ENCODE peak calls at places on chromosomes 7 and 10, in ten cellular contexts. One of them, this sample, is unnamed.
A peak's percentile ranks its signal among the peaks of the same experiment; 100 is the strongest.

GRCh38 chr7:41027428-41028115 is 675.3 kb downstream of the INHBA start:
- DNase-seq in CD4-positive, alpha-beta T cell: no peak
- DNase-seq in WTC11: no peak
- DNase-seq in ovary: no peak
- DNase-seq in bronchial epithelial cell: peak; percentile 84
- DNase-seq in psoas muscle: no peak
- DNase-seq in chondrocyte: no peak
- DNase-seq in hepatocyte: no peak
- DNase-seq in tibial nerve: no peak
- DNase-seq in Peyer's patch: no peak
- DNase-seq in this sample: no peak

GRCh38 chr7:157002819-157003421 is 7.5 kb downstream of the MNX1 start:
- DNase-seq in CD4-positive, alpha-beta T cell: no peak
- DNase-seq in WTC11: peak; percentile 64
- DNase-seq in ovary: no peak
- DNase-seq in bronchial epithelial cell: no peak
- DNase-seq in psoas muscle: no peak
- DNase-seq in chondrocyte: no peak
- DNase-seq in hepatocyte: no peak
- DNase-seq in tibial nerve: no peak
- DNase-seq in Peyer's patch: no peak
- DNase-seq in this sample: no peak

GRCh38 chr7:3916146-3916545 is 615.1 kb downstream of the SDK1 start:
- DNase-seq in CD4-positive, alpha-beta T cell: no peak
- DNase-seq in WTC11: no peak
- DNase-seq in ovary: no peak
- DNase-seq in bronchial epithelial cell: peak; percentile 91
- DNase-seq in psoas muscle: no peak
- DNase-seq in chondrocyte: no peak
- DNase-seq in hepatocyte: no peak
- DNase-seq in tibial nerve: no peak
- DNase-seq in Peyer's patch: no peak
- DNase-seq in this sample: no peak

GRCh38 chr7:35695628-35695888 is 623 bp upstream of the HERPUD2 start:
- DNase-seq in CD4-positive, alpha-beta T cell: no peak
- DNase-seq in WTC11: no peak
- DNase-seq in ovary: no peak
- DNase-seq in bronchial epithelial cell: peak; percentile 39
- DNase-seq in psoas muscle: no peak
- DNase-seq in chondrocyte: no peak
- DNase-seq in hepatocyte: no peak
- DNase-seq in tibial nerve: no peak
- DNase-seq in Peyer's patch: no peak
- DNase-seq in this sample: peak; percentile 27

GRCh38 chr7:43648725-43649406 is 66.0 kb downstream of the STK17A start:
- DNase-seq in CD4-positive, alpha-beta T cell: peak; percentile 53
- DNase-seq in WTC11: no peak
- DNase-seq in ovary: no peak
- DNase-seq in bronchial epithelial cell: peak; percentile 62
- DNase-seq in psoas muscle: no peak
- DNase-seq in chondrocyte: no peak
- DNase-seq in hepatocyte: no peak
- DNase-seq in tibial nerve: no peak
- DNase-seq in Peyer's patch: peak; percentile 87
- DNase-seq in this sample: peak; percentile 56

GRCh38 chr10:17227367-17228080 is 517 bp upstream of the VIM start:
- DNase-seq in CD4-positive, alpha-beta T cell: no peak
- DNase-seq in WTC11: no peak
- DNase-seq in ovary: no peak
- DNase-seq in bronchial epithelial cell: no peak
- DNase-seq in psoas muscle: no peak
- DNase-seq in chondrocyte: no peak
- DNase-seq in hepatocyte: no peak
- DNase-seq in tibial nerve: no peak
- DNase-seq in Peyer's patch: no peak
- DNase-seq in this sample: no peak

GRCh38 chr10:133357293-133358151 is at the start of gene FUOM:
- DNase-seq in CD4-positive, alpha-beta T cell: peak; percentile 60
- DNase-seq in WTC11: peak; percentile 82
- DNase-seq in ovary: peak; percentile 71
- DNase-seq in bronchial epithelial cell: no peak
- DNase-seq in psoas muscle: peak; percentile 82
- DNase-seq in chondrocyte: peak; percentile 93
- DNase-seq in hepatocyte: peak; percentile 75
- DNase-seq in tibial nerve: no peak
- DNase-seq in Peyer's patch: peak; percentile 71
- DNase-seq in this sample: peak; percentile 61

GRCh38 chr7:83469076-83469475 is 179.9 kb downstream of the SEMA3E start:
- DNase-seq in CD4-positive, alpha-beta T cell: no peak
- DNase-seq in WTC11: no peak
- DNase-seq in ovary: no peak
- DNase-seq in bronchial epithelial cell: peak; percentile 73
- DNase-seq in psoas muscle: no peak
- DNase-seq in chondrocyte: no peak
- DNase-seq in hepatocyte: no peak
- DNase-seq in tibial nerve: no peak
- DNase-seq in Peyer's patch: no peak
- DNase-seq in this sample: no peak

GRCh38 chr7:40315277-40315676 is 180.5 kb downstream of the SUGCT start:
- DNase-seq in CD4-positive, alpha-beta T cell: no peak
- DNase-seq in WTC11: no peak
- DNase-seq in ovary: no peak
- DNase-seq in bronchial epithelial cell: no peak
- DNase-seq in psoas muscle: no peak
- DNase-seq in chondrocyte: no peak
- DNase-seq in hepatocyte: no peak
- DNase-seq in tibial nerve: no peak
- DNase-seq in Peyer's patch: no peak
- DNase-seq in this sample: no peak

GRCh38 chr7:152383341-152384234 is 52.2 kb downstream of the KMT2C start:
- DNase-seq in CD4-positive, alpha-beta T cell: no peak
- DNase-seq in WTC11: no peak
- DNase-seq in ovary: no peak
- DNase-seq in bronchial epithelial cell: peak; percentile 50
- DNase-seq in psoas muscle: no peak
- DNase-seq in chondrocyte: no peak
- DNase-seq in hepatocyte: no peak
- DNase-seq in tibial nerve: no peak
- DNase-seq in Peyer's patch: no peak
- DNase-seq in this sample: no peak

GRCh38 chr10:69088471-69088769 is 517 bp downstream of the SRGN start:
- DNase-seq in CD4-positive, alpha-beta T cell: no peak
- DNase-seq in WTC11: no peak
- DNase-seq in ovary: no peak
- DNase-seq in bronchial epithelial cell: no peak
- DNase-seq in psoas muscle: no peak
- DNase-seq in chondrocyte: no peak
- DNase-seq in hepatocyte: no peak
- DNase-seq in tibial nerve: no peak
- DNase-seq in Peyer's patch: no peak
- DNase-seq in this sample: no peak

GRCh38 chr7:9835204-9835603 is 1138.5 kb upstream of the PHF14 start:
- DNase-seq in CD4-positive, alpha-beta T cell: no peak
- DNase-seq in WTC11: no peak
- DNase-seq in ovary: no peak
- DNase-seq in bronchial epithelial cell: peak; percentile 18
- DNase-seq in psoas muscle: no peak
- DNase-seq in chondrocyte: no peak
- DNase-seq in hepatocyte: no peak
- DNase-seq in tibial nerve: no peak
- DNase-seq in Peyer's patch: no peak
- DNase-seq in this sample: no peak

GRCh38 chr7:129789652-129790051 is 163.1 kb downstream of the UBE2H start:
- DNase-seq in CD4-positive, alpha-beta T cell: no peak
- DNase-seq in WTC11: no peak
- DNase-seq in ovary: no peak
- DNase-seq in bronchial epithelial cell: no peak
- DNase-seq in psoas muscle: no peak
- DNase-seq in chondrocyte: no peak
- DNase-seq in hepatocyte: no peak
- DNase-seq in tibial nerve: no peak
- DNase-seq in Peyer's patch: no peak
- DNase-seq in this sample: no peak

GRCh38 chr7:1555813-1556540 is at the start of gene TMEM184A:
- DNase-seq in CD4-positive, alpha-beta T cell: peak; percentile 26
- DNase-seq in WTC11: peak; percentile 74
- DNase-seq in ovary: no peak
- DNase-seq in bronchial epithelial cell: peak; percentile 66
- DNase-seq in psoas muscle: peak; percentile 86
- DNase-seq in chondrocyte: no peak
- DNase-seq in hepatocyte: peak; percentile 89
- DNase-seq in tibial nerve: no peak
- DNase-seq in Peyer's patch: peak; percentile 54
- DNase-seq in this sample: no peak
- TF ChIP-seq CTCF in CD4-positive, alpha-beta T cell: peak; percentile 49
- TF ChIP-seq CTCF in WTC11: no peak
- TF ChIP-seq CTCF in ovary: no peak
- TF ChIP-seq CTCF in bronchial epithelial cell: peak; percentile 81
- TF ChIP-seq CTCF in psoas muscle: peak; percentile 40
- TF ChIP-seq CTCF in chondrocyte: peak; percentile 70
- TF ChIP-seq CTCF in hepatocyte: peak; percentile 58
- TF ChIP-seq CTCF in tibial nerve: no peak
- TF ChIP-seq CTCF in Peyer's patch: no peak
- TF ChIP-seq CTCF in this sample: no peak

DNA sequence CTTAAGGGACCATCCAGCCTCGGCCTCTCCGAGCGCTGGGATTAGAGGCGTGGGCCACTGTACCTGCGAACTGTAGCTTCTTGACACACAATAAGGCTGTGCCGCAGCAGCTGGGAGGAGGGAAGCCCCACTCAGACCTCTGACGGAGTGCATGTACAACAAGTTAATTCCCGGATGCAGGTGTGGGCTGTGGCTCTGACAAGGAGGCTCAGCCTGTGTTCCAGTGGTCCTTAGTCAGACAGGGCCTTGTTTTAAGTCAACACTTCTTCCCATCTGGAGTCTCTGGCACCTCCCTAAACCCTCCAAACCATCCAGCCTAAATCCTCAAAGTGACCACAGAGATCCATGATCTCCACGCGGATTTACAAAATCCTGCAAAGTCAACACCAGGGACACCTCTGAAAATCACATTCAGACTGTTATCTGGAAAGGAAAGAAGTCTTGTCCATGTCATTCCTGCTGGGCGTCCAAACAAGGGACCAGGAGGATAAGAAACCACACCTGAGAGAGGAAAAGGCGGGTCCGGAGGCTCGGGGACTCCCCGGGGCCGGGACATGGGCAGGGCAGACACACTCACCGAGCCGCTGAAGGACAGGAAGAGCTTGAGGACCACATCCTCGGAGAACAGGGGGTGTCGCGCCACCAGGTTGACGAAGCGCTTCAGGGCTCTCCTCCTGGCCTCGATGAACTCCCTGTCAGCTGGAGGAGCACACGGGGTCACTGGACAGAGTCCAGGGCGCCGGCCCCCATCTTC is 29.4 kb downstream of the NUDT1 start:
- DNase-seq in CD4-positive, alpha-beta T cell: no peak
- DNase-seq in WTC11: no peak
- DNase-seq in ovary: no peak
- DNase-seq in bronchial epithelial cell: no peak
- DNase-seq in psoas muscle: no peak
- DNase-seq in chondrocyte: no peak
- DNase-seq in hepatocyte: no peak
- DNase-seq in tibial nerve: no peak
- DNase-seq in Peyer's patch: no peak
- DNase-seq in this sample: no peak
- TF ChIP-seq CTCF in CD4-positive, alpha-beta T cell: no peak
- TF ChIP-seq CTCF in WTC11: no peak
- TF ChIP-seq CTCF in ovary: no peak
- TF ChIP-seq CTCF in bronchial epithelial cell: no peak
- TF ChIP-seq CTCF in psoas muscle: no peak
- TF ChIP-seq CTCF in chondrocyte: no peak
- TF ChIP-seq CTCF in hepatocyte: no peak
- TF ChIP-seq CTCF in tibial nerve: no peak
- TF ChIP-seq CTCF in Peyer's patch: no peak
- TF ChIP-seq CTCF in this sample: no peak

GRCh38 chr10:79127151-79127961 is 58.6 kb downstream of the ZMIZ1 start:
- DNase-seq in CD4-positive, alpha-beta T cell: no peak
- DNase-seq in WTC11: no peak
- DNase-seq in ovary: peak; percentile 81
- DNase-seq in bronchial epithelial cell: peak; percentile 72
- DNase-seq in psoas muscle: peak; percentile 81
- DNase-seq in chondrocyte: no peak
- DNase-seq in hepatocyte: peak; percentile 91
- DNase-seq in tibial nerve: peak; percentile 73
- DNase-seq in Peyer's patch: peak; percentile 29
- DNase-seq in this sample: no peak
- TF ChIP-seq CTCF in CD4-positive, alpha-beta T cell: no peak
- TF ChIP-seq CTCF in WTC11: no peak
- TF ChIP-seq CTCF in ovary: no peak
- TF ChIP-seq CTCF in bronchial epithelial cell: peak; percentile 13
- TF ChIP-seq CTCF in psoas muscle: no peak
- TF ChIP-seq CTCF in chondrocyte: no peak
- TF ChIP-seq CTCF in hepatocyte: no peak
- TF ChIP-seq CTCF in tibial nerve: no peak
- TF ChIP-seq CTCF in Peyer's patch: no peak
- TF ChIP-seq CTCF in this sample: no peak

DNA sequence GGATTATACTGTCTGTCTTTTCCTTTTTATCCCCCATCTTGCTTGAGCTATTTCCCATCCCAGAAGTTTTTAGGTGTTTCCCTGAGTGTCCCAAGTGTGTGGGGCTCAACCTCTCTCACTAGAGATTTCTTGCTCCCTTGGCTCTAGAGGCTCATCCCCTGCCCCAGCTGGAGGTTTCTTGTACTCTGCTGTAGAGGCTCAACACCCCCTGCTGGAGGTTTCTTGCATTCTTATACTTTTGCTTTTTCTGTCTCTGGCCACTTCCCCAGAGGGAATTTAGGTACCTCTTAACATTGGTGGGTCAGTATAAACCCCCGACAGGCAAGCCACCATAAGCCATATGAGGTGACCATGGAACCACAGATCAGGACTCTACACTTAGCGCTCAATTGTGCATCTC is 114.2 kb upstream of the FAM3C start:
- DNase-seq in CD4-positive, alpha-beta T cell: no peak
- DNase-seq in WTC11: no peak
- DNase-seq in ovary: no peak
- DNase-seq in bronchial epithelial cell: no peak
- DNase-seq in psoas muscle: no peak
- DNase-seq in chondrocyte: no peak
- DNase-seq in hepatocyte: peak; percentile 70
- DNase-seq in tibial nerve: no peak
- DNase-seq in Peyer's patch: no peak
- DNase-seq in this sample: no peak
- TF ChIP-seq CTCF in CD4-positive, alpha-beta T cell: no peak
- TF ChIP-seq CTCF in WTC11: no peak
- TF ChIP-seq CTCF in ovary: no peak
- TF ChIP-seq CTCF in bronchial epithelial cell: no peak
- TF ChIP-seq CTCF in psoas muscle: peak; percentile 14
- TF ChIP-seq CTCF in chondrocyte: peak; percentile 62
- TF ChIP-seq CTCF in hepatocyte: peak; percentile 62
- TF ChIP-seq CTCF in tibial nerve: no peak
- TF ChIP-seq CTCF in Peyer's patch: no peak
- TF ChIP-seq CTCF in this sample: no peak

DNA sequence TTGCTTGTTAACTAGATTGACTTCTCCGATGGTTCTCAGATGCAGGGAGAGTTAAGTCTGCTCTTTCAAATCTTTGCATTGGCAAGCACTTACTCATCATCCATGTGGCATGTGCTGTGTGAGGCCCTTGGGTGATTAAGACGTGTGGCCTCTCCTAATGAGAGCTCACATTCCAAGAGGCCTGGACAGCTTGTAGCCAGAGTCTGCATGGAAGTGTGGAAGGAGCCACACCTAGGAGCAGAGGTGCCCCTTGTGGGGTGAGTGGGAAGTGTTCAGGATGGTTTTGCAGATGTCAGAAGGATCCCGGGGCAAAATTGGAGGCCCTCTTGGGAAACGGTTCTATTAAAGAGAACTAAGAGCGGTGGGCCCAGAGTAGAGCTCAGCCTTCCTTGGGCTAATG is 225.9 kb downstream of the PAXIP1 start:
- DNase-seq in CD4-positive, alpha-beta T cell: no peak
- DNase-seq in WTC11: no peak
- DNase-seq in ovary: no peak
- DNase-seq in bronchial epithelial cell: peak; percentile 29
- DNase-seq in psoas muscle: no peak
- DNase-seq in chondrocyte: no peak
- DNase-seq in hepatocyte: peak; percentile 62
- DNase-seq in tibial nerve: no peak
- DNase-seq in Peyer's patch: no peak
- DNase-seq in this sample: no peak
- TF ChIP-seq CTCF in CD4-positive, alpha-beta T cell: no peak
- TF ChIP-seq CTCF in WTC11: no peak
- TF ChIP-seq CTCF in ovary: no peak
- TF ChIP-seq CTCF in bronchial epithelial cell: no peak
- TF ChIP-seq CTCF in psoas muscle: no peak
- TF ChIP-seq CTCF in chondrocyte: no peak
- TF ChIP-seq CTCF in hepatocyte: no peak
- TF ChIP-seq CTCF in tibial nerve: no peak
- TF ChIP-seq CTCF in Peyer's patch: no peak
- TF ChIP-seq CTCF in this sample: no peak